ENCODE peak calls at places on chromosomes 3 and 15, in seven cellular contexts. T is lower lobe of right lung, Z is neural progenitor cell, H is brain microvascular endothelial cell, U is PC-3, W is Peyer's patch, C is left ventricle myocardium inferior. L is an unnamed sample.

GRCh38 chr3:182138388-182138787 is 426.7 kb downstream of the SOX2 start:
- DNase-seq in T (no peak), Z (no peak), H (no peak), U (no peak), W (no peak), C (no peak), L (no peak)

GRCh38 chr3:170606675-170607074 is 20.8 kb upstream of the SLC7A14 start:
- DNase-seq in T (no peak), Z (no peak), H (no peak), U (peak; percentile 62), W (no peak), C (no peak), L (no peak)

GRCh38 chr3:111332488-111333095 is 209.4 kb upstream of the CD96 start:
- DNase-seq in T (no peak), Z (peak; percentile 27), H (no peak), U (no peak), W (no peak), C (no peak), L (no peak)

GRCh38 chr3:76841750-76842149 is 198.1 kb upstream of the ROBO2 start:
- DNase-seq in T (no peak), Z (no peak), H (no peak), U (no peak), W (no peak), C (no peak), L (no peak)

GRCh38 chr3:120170223-120170622 is 76.0 kb upstream of the GSK3B start:
- DNase-seq in T (no peak), Z (no peak), H (no peak), U (peak; percentile 98), W (no peak), C (no peak), L (no peak)

GRCh38 chr15:95698971-95699370 is 631.5 kb upstream of the NR2F2 start:
- DNase-seq in T (no peak), Z (no peak), H (no peak), U (no peak), W (no peak), C (no peak), L (no peak)

GRCh38 chr15:67850995-67851535 is 11.2 kb upstream of the RNU6-1 start:
- DNase-seq in T (peak; percentile 66), Z (no peak), H (no peak), U (peak; percentile 45), W (no peak), C (no peak), L (no peak)

GRCh38 chr15:68706256-68706655 is 114.4 kb downstream of the ANP32A start:
- DNase-seq in T (no peak), Z (no peak), H (no peak), U (no peak), W (no peak), C (no peak), L (no peak)

DNA sequence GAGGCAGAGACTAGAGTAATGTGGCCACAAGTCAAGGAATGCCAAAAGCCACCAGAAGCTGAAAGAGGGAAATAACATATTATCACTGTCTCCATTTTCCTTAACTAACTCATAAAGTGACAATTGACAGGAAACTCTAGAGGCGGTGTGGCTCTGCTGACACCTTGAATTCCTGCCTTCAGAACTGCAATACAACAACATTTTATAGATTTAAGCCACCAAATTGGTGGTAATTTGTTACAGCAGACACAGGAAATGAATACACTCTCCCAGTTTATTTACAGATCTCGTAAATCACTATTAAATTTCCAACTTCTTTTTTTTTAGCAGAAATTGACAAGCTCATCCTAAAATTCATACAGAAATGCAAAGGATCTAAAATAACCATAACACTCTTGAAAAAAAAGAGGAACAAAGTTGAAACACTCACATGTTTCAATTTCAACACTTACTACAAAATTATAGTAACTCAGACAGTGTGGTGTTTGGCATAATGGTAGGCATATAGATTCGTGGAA is 449.9 kb downstream of the OTOL1 start:
- DNase-seq in T (no peak), Z (no peak), H (no peak), U (no peak), W (no peak), C (no peak), L (no peak)
- TF ChIP-seq CTCF in T (no peak), Z (no peak), H (no peak), U (no peak), W (no peak), C (no peak), L (no peak)

DNA sequence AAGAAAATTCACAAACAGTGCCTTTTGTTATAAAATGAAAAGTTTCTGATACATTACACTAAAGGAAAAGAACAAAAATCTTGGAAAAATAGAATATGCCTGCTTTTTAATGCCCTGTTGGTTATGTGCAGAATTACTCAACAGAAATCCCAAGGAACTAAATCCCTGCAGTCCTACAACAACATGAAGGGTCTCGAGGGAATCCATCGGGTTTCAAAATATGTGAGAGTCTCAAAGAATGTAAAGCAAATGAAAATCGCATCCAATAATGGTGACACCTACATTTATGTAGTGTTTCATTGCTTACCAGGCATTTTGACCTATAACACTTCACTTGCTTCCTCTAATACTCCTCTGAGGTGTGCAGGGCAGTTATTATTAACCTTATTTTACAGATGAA is 411.4 kb downstream of the FOXP1 start:
- DNase-seq in T (no peak), Z (no peak), H (no peak), U (no peak), W (no peak), C (no peak), L (no peak)
- H3K4me3 ChIP-seq in T (no peak overlapping the region), Z (no peak overlapping the region), H (no peak overlapping the region), U (no peak overlapping the region), W (no peak overlapping the region), C (no peak overlapping the region), L (no peak overlapping the region)

GRCh38 chr3:18012464-18012863 is 270.0 kb upstream of the TBC1D5 start:
- DNase-seq in T (no peak), Z (no peak), H (no peak), U (no peak), W (no peak), C (no peak), L (no peak)
- H3K27me3 ChIP-seq in T (no peaks in the 10 kb centered on the region), Z (no peaks in the 10 kb centered on the region), H (no peaks in the 10 kb centered on the region), U (no peaks in the 10 kb centered on the region), W (no peaks in the 10 kb centered on the region), C (no peaks in the 10 kb centered on the region), L (no peaks in the 10 kb centered on the region)

DNA sequence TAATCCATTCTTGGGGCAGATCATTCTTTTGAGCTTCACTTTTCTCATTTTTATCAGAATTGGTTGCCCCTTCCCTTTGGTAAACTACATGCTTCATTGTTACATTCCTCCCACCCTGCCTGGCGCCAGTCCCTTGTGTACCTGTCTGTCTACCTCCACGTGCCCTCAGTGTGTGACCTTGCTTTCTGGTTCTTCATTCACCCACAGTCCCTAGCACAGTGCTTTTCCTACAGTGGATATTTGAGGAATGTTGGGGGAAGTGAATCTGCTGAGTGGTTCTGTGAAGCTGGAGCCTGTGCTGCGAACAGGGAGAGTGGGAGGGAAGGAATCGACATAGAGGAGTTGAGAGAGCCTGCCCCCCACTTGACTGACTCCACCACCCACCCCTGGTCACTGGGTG is 23.4 kb downstream of the GPD1L start:
- DNase-seq in T (no peak), Z (no peak), H (no peak), U (no peak), W (peak; percentile 19), C (no peak), L (no peak)
- TF ChIP-seq CTCF in T (no peak), Z (no peak), H (no peak), U (no peak), W (no peak), C (no peak), L (no peak)

DNA sequence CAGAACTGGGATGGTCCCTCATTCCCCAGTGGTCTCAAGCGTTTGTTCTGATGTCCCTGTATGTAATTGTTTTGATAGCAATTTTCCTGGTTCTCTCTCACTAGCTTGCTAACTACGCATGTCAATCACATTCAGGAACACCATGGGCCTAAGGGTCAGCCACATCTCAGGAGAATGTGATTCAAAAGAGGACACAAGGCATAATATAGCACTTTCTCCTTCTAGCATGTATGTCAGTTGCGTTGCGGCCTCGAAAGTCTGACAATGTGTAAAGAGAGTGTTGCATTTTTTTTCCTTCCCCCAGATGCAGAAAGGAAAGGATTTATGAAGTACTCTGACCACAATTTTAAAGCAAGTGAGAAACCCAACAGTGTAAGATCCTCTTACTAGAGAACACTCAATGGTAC is 32.0 kb upstream of the TCF12 start:
- DNase-seq in T (no peak), Z (peak; percentile 10), H (peak; percentile 2), U (no peak), W (no peak), C (no peak), L (no peak)
- H3K4me3 ChIP-seq in T (peak overlapping the region; percentile 69), Z (peak overlapping the region; percentile 57), H (peak overlapping the region; percentile 54), U (peak overlapping the region; percentile 82), W (peak overlapping the region; percentile 89), C (peak overlapping the region; percentile 78), L (peak overlapping the region; percentile 86)

L was measured in dorsolateral prefrontal cortex.